ENCODE peak calls at places on chromosomes 12 and 14, in five cellular contexts. K is heart right ventricle, I is tibial artery, O is ovary, Y is psoas muscle. F is an unnamed sample.

GRCh38 chr14:49512147-49512551 is 74.0 kb downstream of the RPS29 start:
- DNase-seq in K (no peak), I (no peak), Y (no peak), O (no peak), F (no peak)

GRCh38 chr14:24298892-24299254 is 707 bp downstream of the DHRS1 start:
- DNase-seq in O (no peak), K (no peak), Y (no peak), I (no peak), F (no peak)

GRCh38 chr14:51676549-51676948 is 24.8 kb downstream of the FRMD6 start:
- DNase-seq in I (no peak), K (no peak), Y (no peak), O (no peak), F (no peak)

GRCh38 chr14:34088918-34089317 is 138.0 kb upstream of the EGLN3 start:
- DNase-seq in K (no peak), I (no peak), Y (no peak), O (no peak), F (no peak)

GRCh38 chr12:52920937-52921336 is 16.1 kb upstream of the KRT8 start:
- DNase-seq in I (no peak), O (no peak), Y (no peak), K (no peak), F (no peak)

GRCh38 chr12:48972213-48973021 is 882 bp upstream of the WNT10B start:
- DNase-seq in Y (no peak), K (no peak), I (no peak), O (no peak), F (no peak)

GRCh38 chr12:49017764-49018281 is 753 bp downstream of the PRKAG1 start:
- DNase-seq in Y (peak; percentile 52), I (no peak), O (no peak), K (peak; percentile 68), F (no peak)

GRCh38 chr12:48281811-48282210 is 68.9 kb downstream of the ZNF641 start:
- DNase-seq in Y (no peak), O (no peak), I (no peak), K (no peak), F (no peak)

GRCh38 chr14:95359974-95360826 is 40.5 kb upstream of the CLMN start:
- DNase-seq in K (no peak), Y (no peak), I (no peak), O (no peak), F (peak; percentile 53)

GRCh38 chr12:68482660-68483059 is 128.0 kb upstream of the RAP1B start:
- DNase-seq in K (no peak), O (no peak), I (no peak), Y (no peak), F (no peak)

DNA sequence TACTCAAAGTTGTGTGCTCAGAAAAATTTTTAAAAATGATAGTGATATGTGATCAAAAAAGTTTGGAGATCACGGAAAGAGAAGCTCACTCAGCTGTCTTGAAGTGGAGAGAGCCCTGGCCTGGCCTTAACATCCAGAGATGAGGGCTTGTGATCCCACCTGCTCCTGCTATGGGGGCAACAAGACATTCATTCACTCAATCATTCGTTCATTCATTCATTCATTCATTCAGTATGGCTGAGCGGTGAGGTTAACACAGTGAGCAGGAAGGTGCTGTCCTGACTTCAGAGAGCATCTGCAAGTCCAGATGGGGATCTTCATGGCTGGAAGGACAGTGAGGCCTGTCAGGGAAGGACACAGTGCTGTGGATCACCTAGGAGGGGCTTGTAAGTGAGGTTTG is 112.3 kb downstream of the SLC25A47 start:
- DNase-seq in Y (no peak), I (no peak), O (no peak), K (no peak), F (no peak)
- H3K4me1 ChIP-seq in Y (peaks cover 11% of the 10 kb centered on the region), I (peaks cover 14% of the 10 kb centered on the region), O (no peaks in the 10 kb centered on the region), K (peaks cover under 1% of the 10 kb centered on the region), F (no peaks in the 10 kb centered on the region)

GRCh38 chr14:70916776-70917175 is 9.5 kb downstream of the PCNX1 start:
- DNase-seq in I (no peak), O (no peak), Y (no peak), K (no peak), F (no peak)
- H3K4me1 ChIP-seq in I (peaks cover 45% of the 10 kb centered on the region), O (peaks cover 4% of the 10 kb centered on the region), Y (peaks cover 44% of the 10 kb centered on the region), K (no peaks in the 10 kb centered on the region), F (no peaks in the 10 kb centered on the region)

GRCh38 chr12:131833288-131833895 is 5.2 kb downstream of the MMP17 start:
- DNase-seq in Y (no peak), K (no peak), O (no peak), I (peak; percentile 59), F (no peak)
- H3K4me1 ChIP-seq in Y (no peaks in the 10 kb centered on the region), K (peaks cover 14% of the 10 kb centered on the region), O (peaks cover 7% of the 10 kb centered on the region), I (peaks cover 36% of the 10 kb centered on the region), F (peaks cover 36% of the 10 kb centered on the region)

DNA sequence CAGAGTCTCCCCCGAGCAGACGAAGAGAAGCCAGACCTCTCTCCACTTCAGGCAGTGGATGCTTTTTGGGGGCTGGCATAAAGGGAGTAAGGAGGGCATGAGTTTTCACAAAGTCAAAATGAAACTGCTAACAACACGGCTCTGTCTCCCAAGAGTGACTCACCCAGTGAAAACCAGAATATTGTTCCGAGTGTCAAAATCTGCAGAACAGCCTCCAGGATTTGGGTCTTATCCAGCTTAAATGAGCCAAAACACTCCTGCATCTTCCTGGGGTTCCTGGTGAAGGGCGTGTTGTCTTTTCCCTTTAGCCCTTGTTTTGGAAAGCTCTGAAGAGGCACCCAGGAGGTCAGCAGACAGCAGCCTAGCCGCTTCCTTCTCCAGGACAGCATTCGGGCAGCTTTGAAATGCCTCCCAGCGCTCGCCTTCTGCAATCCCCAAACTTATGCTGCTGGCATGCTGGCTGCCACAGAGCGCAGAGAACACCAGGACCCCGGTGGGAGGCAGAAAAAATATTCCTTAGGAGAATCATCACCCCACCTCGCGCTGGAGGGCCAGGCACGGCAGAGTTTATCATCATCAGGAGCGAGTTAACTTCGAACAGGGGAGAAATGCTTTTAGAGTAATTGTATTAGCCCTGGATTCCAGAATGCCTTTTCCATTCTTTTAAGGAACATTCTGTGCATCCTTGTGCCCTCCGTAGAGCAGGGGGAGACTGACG is 117.7 kb upstream of the NCOR2 start:
- DNase-seq in K (no peak), Y (no peak), I (peak; percentile 76), O (peak; percentile 72), F (peak; percentile 78)
- H3K4me1 ChIP-seq in K (peaks cover 20% of the 10 kb centered on the region), Y (peaks cover 43% of the 10 kb centered on the region), I (peaks cover 58% of the 10 kb centered on the region), O (peaks cover 13% of the 10 kb centered on the region), F (peaks cover 65% of the 10 kb centered on the region)

GRCh38 chr12:124750149-124750656 is 113.5 kb downstream of the SCARB1 start:
- DNase-seq in O (no peak), Y (no peak), I (no peak), K (no peak), F (no peak)
- H3K4me1 ChIP-seq in O (peaks cover 9% of the 10 kb centered on the region), Y (peaks cover 37% of the 10 kb centered on the region), I (peaks cover 48% of the 10 kb centered on the region), K (peaks cover 15% of the 10 kb centered on the region), F (peaks cover 6% of the 10 kb centered on the region)

GRCh38 chr12:20507061-20507460 is 138.7 kb downstream of the PDE3A start:
- DNase-seq in I (no peak), K (no peak), Y (no peak), O (no peak), F (no peak)
- H3K4me1 ChIP-seq in I (peaks cover 68% of the 10 kb centered on the region), K (no peaks in the 10 kb centered on the region), Y (peaks cover 2% of the 10 kb centered on the region), O (no peaks in the 10 kb centered on the region), F (peaks cover 27% of the 10 kb centered on the region)

GRCh38 chr14:75459099-75459741 is 31.4 kb downstream of the JDP2 start:
- DNase-seq in K (peak; percentile 60), Y (no peak), I (no peak), O (peak; percentile 62), F (peak; percentile 74)
- H3K4me1 ChIP-seq in K (peaks cover 19% of the 10 kb centered on the region), Y (peaks cover 63% of the 10 kb centered on the region), I (peaks cover 40% of the 10 kb centered on the region), O (peaks cover 33% of the 10 kb centered on the region), F (no peaks in the 10 kb centered on the region)

GRCh38 chr14:59280961-59281360 is 92.5 kb downstream of the DAAM1 start:
- DNase-seq in I (no peak), Y (no peak), O (no peak), K (no peak), F (no peak)
- H3K4me1 ChIP-seq in I (peaks cover 47% of the 10 kb centered on the region), Y (peaks cover under 1% of the 10 kb centered on the region), O (peaks cover 6% of the 10 kb centered on the region), K (no peaks in the 10 kb centered on the region), F (no peaks in the 10 kb centered on the region)

F was measured in right atrium auricular region.